ENCODE peak calls at places on chromosomes 7 and 10, in five cellular contexts. W is keratinocyte; G is hepatocyte; Q is uterus; N is CD8-positive, alpha-beta T cell. P is an unnamed sample.

GRCh38 chr10:52232561-52233350 is 81.3 kb upstream of the DKK1 start:
- DNase-seq in W (no peak), G (no peak), Q (no peak), N (no peak), P (no peak)

GRCh38 chr7:99021941-99022560 is 121.9 kb downstream of the SMURF1 start:
- DNase-seq in W (no peak), G (no peak), Q (no peak), N (no peak), P (no peak)

GRCh38 chr10:35336921-35337741 is 822 bp downstream of the CCNY start:
- DNase-seq in W (no peak), G (peak; percentile 55), Q (peak; percentile 41), N (no peak), P (peak; percentile 29)

GRCh38 chr10:123995082-123995460 is 98.3 kb downstream of the CHST15 start:
- DNase-seq in W (no peak), G (no peak), Q (no peak), N (no peak), P (no peak)

GRCh38 chr7:157966490-157966889 is 621.1 kb downstream of the PTPRN2 start:
- DNase-seq in W (no peak), G (no peak), Q (no peak), N (no peak), P (no peak)

GRCh38 chr10:85012305-85012704 is 683.9 kb downstream of the CCSER2 start:
- DNase-seq in W (no peak), G (no peak), Q (no peak), N (no peak), P (no peak)

GRCh38 chr10:74058658-74059057 is 60.7 kb downstream of the VCL start:
- DNase-seq in W (no peak), G (peak; percentile 59), Q (no peak), N (no peak), P (peak; percentile 12)

GRCh38 chr10:105803206-105803605 is 1162.1 kb downstream of the SORCS3 start:
- DNase-seq in W (no peak), G (peak; percentile 11), Q (no peak), N (no peak), P (no peak)

GRCh38 chr10:36765777-36766176 is 359.6 kb upstream of the ANKRD30A start:
- DNase-seq in W (no peak), G (no peak), Q (no peak), N (no peak), P (no peak)

GRCh38 chr10:132701846-132702190 is 84.1 kb downstream of the NKX6-2 start:
- DNase-seq in W (no peak), G (no peak), Q (no peak), N (no peak), P (no peak)

GRCh38 chr7:5625938-5626337 is 155.5 kb downstream of the RNF216 start:
- DNase-seq in W (peak; percentile 59), G (peak; percentile 38), Q (no peak), N (no peak), P (no peak)

GRCh38 chr10:110460111-110460809 is 37.4 kb upstream of the DUSP5 start:
- DNase-seq in W (no peak), G (no peak), Q (peak; percentile 29), N (no peak), P (no peak)

GRCh38 chr7:84025332-84025927 is 169.2 kb downstream of the SEMA3A start:
- DNase-seq in W (peak; percentile 30), G (peak; percentile 47), Q (no peak), N (no peak), P (no peak)

GRCh38 chr7:75968012-75968411 is 26.4 kb downstream of the TMEM120A start:
- DNase-seq in W (no peak), G (no peak), Q (no peak), N (no peak), P (no peak)

GRCh38 chr7:75966209-75966961 is 28.0 kb downstream of the TMEM120A start:
- DNase-seq in W (no peak), G (peak; percentile 4), Q (peak; percentile 73), N (no peak), P (no peak)

GRCh38 chr7:75967573-75967997 is 26.8 kb downstream of the TMEM120A start:
- DNase-seq in W (no peak), G (peak; percentile 63), Q (peak; percentile 65), N (no peak), P (no peak)

GRCh38 chr7:75965617-75966016 is 28.8 kb downstream of the TMEM120A start:
- DNase-seq in W (no peak), G (no peak), Q (no peak), N (no peak), P (no peak)

GRCh38 chr7:75967055-75967454 is 27.3 kb downstream of the TMEM120A start:
- DNase-seq in W (no peak), G (no peak), Q (no peak), N (no peak), P (no peak)
- H3K4me1 ChIP-seq in W (no peaks in the 10 kb centered on the region), G (peaks cover 13% of the 10 kb centered on the region), Q (peaks cover 27% of the 10 kb centered on the region), N (no peaks in the 10 kb centered on the region), P (no peaks in the 10 kb centered on the region)

GRCh38 chr10:97435211-97435610 is 9.2 kb downstream of the PGAM1 start:
- DNase-seq in W (no peak), G (no peak), Q (no peak), N (no peak), P (no peak)
- H3K36me3 ChIP-seq in W (peaks cover 43% of the 10 kb centered on the region), G (no peaks in the 10 kb centered on the region), Q (no peaks in the 10 kb centered on the region), N (peaks cover 44% of the 10 kb centered on the region), P (peaks cover 87% of the 10 kb centered on the region)

GRCh38 chr7:146864644-146865043 is 748.0 kb downstream of the CNTNAP2 start:
- DNase-seq in W (no peak), G (no peak), Q (no peak), N (no peak), P (no peak)

DNA sequence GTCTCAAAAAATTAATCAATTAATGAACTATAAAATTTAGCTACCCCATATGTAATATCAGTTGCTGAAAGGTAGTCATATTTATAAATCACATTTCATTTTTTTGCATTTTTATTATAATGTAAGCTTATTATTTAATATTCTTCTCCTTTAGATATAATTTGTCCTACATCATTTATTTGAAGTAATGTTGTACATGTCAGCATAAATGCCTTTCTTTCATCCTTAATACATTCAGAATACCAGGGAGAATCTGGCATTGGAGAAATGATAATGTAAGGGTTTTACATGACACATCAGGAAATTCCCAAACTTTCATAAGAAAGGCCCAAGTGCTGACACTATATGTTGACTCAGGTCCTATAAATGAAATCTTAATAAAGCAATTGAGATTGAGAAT is 742.1 kb downstream of the CNTNAP2 start:
- DNase-seq in W (no peak), G (no peak), Q (no peak), N (no peak), P (no peak)
- H3K9me3 ChIP-seq in W (peaks cover 2% of the 10 kb centered on the region), G (no peaks in the 10 kb centered on the region), Q (no peaks in the 10 kb centered on the region), N (no peaks in the 10 kb centered on the region), P (no peaks in the 10 kb centered on the region)

GRCh38 chr10:103768345-103768744 is 87.0 kb downstream of the SH3PXD2A start:
- DNase-seq in W (no peak), G (no peak), Q (no peak), N (no peak), P (no peak)
- H3K4me1 ChIP-seq in W (peaks cover 74% of the 10 kb centered on the region), G (peaks cover 10% of the 10 kb centered on the region), Q (peaks cover 6% of the 10 kb centered on the region), N (peaks cover 58% of the 10 kb centered on the region), P (peaks cover 41% of the 10 kb centered on the region)

GRCh38 chr7:1544178-1544895 is 11.7 kb downstream of the TMEM184A start:
- DNase-seq in W (no peak), G (no peak), Q (no peak), N (no peak), P (no peak)
- H3K36me3 ChIP-seq in W (no peaks in the 10 kb centered on the region), G (no peaks in the 10 kb centered on the region), Q (no peaks in the 10 kb centered on the region), N (no peaks in the 10 kb centered on the region), P (peaks cover 52% of the 10 kb centered on the region)

DNA sequence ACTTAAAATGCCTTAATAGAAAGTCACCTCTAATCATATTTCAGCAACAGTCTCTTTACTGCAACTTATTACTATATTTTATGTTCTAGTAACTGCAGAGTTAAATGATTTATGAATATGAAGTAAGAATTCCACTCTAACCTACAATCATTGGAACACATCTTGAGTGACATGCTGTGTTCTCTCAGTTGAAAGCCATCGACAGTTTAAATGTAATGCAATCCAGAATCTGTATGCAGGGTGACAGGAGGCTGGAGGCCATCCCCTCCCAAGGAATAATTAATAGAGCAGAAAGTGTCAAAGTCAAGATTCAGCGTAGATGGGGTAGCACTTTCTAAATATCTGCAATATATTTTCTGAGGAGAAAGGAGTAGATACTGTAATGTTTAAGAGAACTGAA is 590.3 kb upstream of the SORCS1 start:
- DNase-seq in W (no peak), G (no peak), Q (no peak), N (no peak), P (no peak)
- H3K9me3 ChIP-seq in W (no peaks in the 10 kb centered on the region), G (no peaks in the 10 kb centered on the region), Q (no peaks in the 10 kb centered on the region), N (no peaks in the 10 kb centered on the region), P (no peaks in the 10 kb centered on the region)